ENCODE peak calls at places on chromosomes 16 and 17, in six cellular contexts. One of them, this sample, is unnamed.

GRCh38 chr17:27415090-27415795 is 41.0 kb upstream of the KSR1 start:
- DNase-seq in fibroblast of lung: no peak
- DNase-seq in SK-N-SH: no peak
- DNase-seq in mucosa of descending colon: no peak
- DNase-seq in left ventricle myocardium inferior: no peak
- DNase-seq in AG04450: no peak
- DNase-seq in this sample: peak; percentile 57

GRCh38 chr17:32672701-32673100 is 185.9 kb downstream of the CDK5R1 start:
- DNase-seq in fibroblast of lung: no peak
- DNase-seq in SK-N-SH: no peak
- DNase-seq in mucosa of descending colon: no peak
- DNase-seq in left ventricle myocardium inferior: no peak
- DNase-seq in AG04450: no peak
- DNase-seq in this sample: no peak

GRCh38 chr16:61246592-61246991 is 789.6 kb downstream of the CDH8 start:
- DNase-seq in fibroblast of lung: no peak
- DNase-seq in SK-N-SH: no peak
- DNase-seq in mucosa of descending colon: no peak
- DNase-seq in left ventricle myocardium inferior: no peak
- DNase-seq in AG04450: no peak
- DNase-seq in this sample: no peak

GRCh38 chr16:187330-187729 is 7.1 kb downstream of the HBQ1 start:
- DNase-seq in fibroblast of lung: no peak
- DNase-seq in SK-N-SH: no peak
- DNase-seq in mucosa of descending colon: no peak
- DNase-seq in left ventricle myocardium inferior: no peak
- DNase-seq in AG04450: no peak
- DNase-seq in this sample: no peak

GRCh38 chr16:84308120-84308519 is 13.4 kb downstream of the WFDC1 start:
- DNase-seq in fibroblast of lung: peak; percentile 39
- DNase-seq in SK-N-SH: peak; percentile 83
- DNase-seq in mucosa of descending colon: peak; percentile 68
- DNase-seq in left ventricle myocardium inferior: peak; percentile 41
- DNase-seq in AG04450: peak; percentile 11
- DNase-seq in this sample: peak; percentile 53

GRCh38 chr16:85423631-85424030 is 189.5 kb upstream of the GSE1 start:
- DNase-seq in fibroblast of lung: no peak
- DNase-seq in SK-N-SH: no peak
- DNase-seq in mucosa of descending colon: peak; percentile 10
- DNase-seq in left ventricle myocardium inferior: peak; percentile 4
- DNase-seq in AG04450: no peak
- DNase-seq in this sample: no peak

GRCh38 chr16:85528528-85529387 is 84.4 kb upstream of the GSE1 start:
- DNase-seq in fibroblast of lung: no peak
- DNase-seq in SK-N-SH: peak; percentile 70
- DNase-seq in mucosa of descending colon: peak; percentile 38
- DNase-seq in left ventricle myocardium inferior: no peak
- DNase-seq in AG04450: no peak
- DNase-seq in this sample: no peak

GRCh38 chr17:72056727-72057290 is 64.0 kb upstream of the SOX9 start:
- DNase-seq in fibroblast of lung: no peak
- DNase-seq in SK-N-SH: no peak
- DNase-seq in mucosa of descending colon: no peak
- DNase-seq in left ventricle myocardium inferior: no peak
- DNase-seq in AG04450: no peak
- DNase-seq in this sample: no peak

GRCh38 chr17:65191805-65192740 is 54.9 kb downstream of the RGS9 start:
- DNase-seq in fibroblast of lung: peak; percentile 47
- DNase-seq in SK-N-SH: no peak
- DNase-seq in mucosa of descending colon: no peak
- DNase-seq in left ventricle myocardium inferior: no peak
- DNase-seq in AG04450: no peak
- DNase-seq in this sample: peak; percentile 73

GRCh38 chr16:14088155-14088753 is 17.1 kb downstream of the MRTFB start:
- DNase-seq in fibroblast of lung: peak; percentile 72
- DNase-seq in SK-N-SH: no peak
- DNase-seq in mucosa of descending colon: no peak
- DNase-seq in left ventricle myocardium inferior: no peak
- DNase-seq in AG04450: no peak
- DNase-seq in this sample: peak; percentile 88

GRCh38 chr17:76398523-76399174 is 14.2 kb downstream of the SPHK1 start:
- DNase-seq in fibroblast of lung: no peak
- DNase-seq in SK-N-SH: no peak
- DNase-seq in mucosa of descending colon: no peak
- DNase-seq in left ventricle myocardium inferior: no peak
- DNase-seq in AG04450: no peak
- DNase-seq in this sample: no peak

GRCh38 chr17:43570518-43570928 is 24.4 kb upstream of the ETV4 start:
- DNase-seq in fibroblast of lung: peak; percentile 30
- DNase-seq in SK-N-SH: no peak
- DNase-seq in mucosa of descending colon: no peak
- DNase-seq in left ventricle myocardium inferior: no peak
- DNase-seq in AG04450: peak; percentile 32
- DNase-seq in this sample: peak; percentile 26

GRCh38 chr16:28569011-28569410 is 15.3 kb downstream of the SGF29 start:
- DNase-seq in fibroblast of lung: peak; percentile 50
- DNase-seq in SK-N-SH: no peak
- DNase-seq in mucosa of descending colon: no peak
- DNase-seq in left ventricle myocardium inferior: no peak
- DNase-seq in AG04450: peak; percentile 26
- DNase-seq in this sample: peak; percentile 57

GRCh38 chr16:84065536-84066132 is 23.0 kb upstream of the SLC38A8 start:
- DNase-seq in fibroblast of lung: peak; percentile 65
- DNase-seq in SK-N-SH: peak; percentile 63
- DNase-seq in mucosa of descending colon: peak; percentile 75
- DNase-seq in left ventricle myocardium inferior: no peak
- DNase-seq in AG04450: peak; percentile 18
- DNase-seq in this sample: peak; percentile 57

GRCh38 chr17:14741516-14741915 is 440.6 kb downstream of the HS3ST3B1 start:
- DNase-seq in fibroblast of lung: no peak
- DNase-seq in SK-N-SH: no peak
- DNase-seq in mucosa of descending colon: no peak
- DNase-seq in left ventricle myocardium inferior: no peak
- DNase-seq in AG04450: no peak
- DNase-seq in this sample: no peak

GRCh38 chr17:69060835-69061234 is at the start of gene ABCA9:
- DNase-seq in fibroblast of lung: peak; percentile 84
- DNase-seq in SK-N-SH: no peak
- DNase-seq in mucosa of descending colon: no peak
- DNase-seq in left ventricle myocardium inferior: no peak
- DNase-seq in AG04450: no peak
- DNase-seq in this sample: peak; percentile 79

GRCh38 chr17:59437766-59438165 is 106.3 kb downstream of the YPEL2 start:
- DNase-seq in fibroblast of lung: no peak
- DNase-seq in SK-N-SH: no peak
- DNase-seq in mucosa of descending colon: no peak
- DNase-seq in left ventricle myocardium inferior: no peak
- DNase-seq in AG04450: no peak
- DNase-seq in this sample: no peak

GRCh38 chr17:38428643-38429371 is 543 bp downstream of the ARHGAP23 start:
- DNase-seq in fibroblast of lung: peak; percentile 64
- DNase-seq in SK-N-SH: peak; percentile 66
- DNase-seq in mucosa of descending colon: peak; percentile 34
- DNase-seq in left ventricle myocardium inferior: peak; percentile 68
- DNase-seq in AG04450: no peak
- DNase-seq in this sample: peak; percentile 65

GRCh38 chr16:88437367-88437964 is 15.6 kb upstream of the ZFPM1 start:
- DNase-seq in fibroblast of lung: peak; percentile 26
- DNase-seq in SK-N-SH: peak; percentile 95
- DNase-seq in mucosa of descending colon: peak; percentile 62
- DNase-seq in left ventricle myocardium inferior: peak; percentile 51
- DNase-seq in AG04450: no peak
- DNase-seq in this sample: peak; percentile 29

GRCh38 chr17:19619705-19620325 is 28.7 kb upstream of the ALDH3A2 start:
- DNase-seq in fibroblast of lung: no peak
- DNase-seq in SK-N-SH: no peak
- DNase-seq in mucosa of descending colon: no peak
- DNase-seq in left ventricle myocardium inferior: no peak
- DNase-seq in AG04450: no peak
- DNase-seq in this sample: no peak

GRCh38 chr16:24208710-24209109 is 47.4 kb upstream of the CACNG3 start:
- DNase-seq in fibroblast of lung: no peak
- DNase-seq in SK-N-SH: peak; percentile 12
- DNase-seq in mucosa of descending colon: no peak
- DNase-seq in left ventricle myocardium inferior: no peak
- DNase-seq in AG04450: no peak
- DNase-seq in this sample: no peak

GRCh38 chr17:63419949-63420867 is 25.9 kb downstream of the CYB561 start:
- DNase-seq in fibroblast of lung: no peak
- DNase-seq in SK-N-SH: no peak
- DNase-seq in mucosa of descending colon: no peak
- DNase-seq in left ventricle myocardium inferior: no peak
- DNase-seq in AG04450: no peak
- DNase-seq in this sample: no peak

GRCh38 chr17:385195-385835 is 32.7 kb upstream of the RPH3AL start:
- DNase-seq in fibroblast of lung: no peak
- DNase-seq in SK-N-SH: peak; percentile 74
- DNase-seq in mucosa of descending colon: peak; percentile 50
- DNase-seq in left ventricle myocardium inferior: peak; percentile 79
- DNase-seq in AG04450: no peak
- DNase-seq in this sample: no peak
- TF ChIP-seq CTCF in fibroblast of lung: no peak
- TF ChIP-seq CTCF in SK-N-SH: no peak
- TF ChIP-seq CTCF in mucosa of descending colon: no peak
- TF ChIP-seq CTCF in left ventricle myocardium inferior: no peak
- TF ChIP-seq CTCF in AG04450: no peak
- TF ChIP-seq CTCF in this sample: no peak

DNA sequence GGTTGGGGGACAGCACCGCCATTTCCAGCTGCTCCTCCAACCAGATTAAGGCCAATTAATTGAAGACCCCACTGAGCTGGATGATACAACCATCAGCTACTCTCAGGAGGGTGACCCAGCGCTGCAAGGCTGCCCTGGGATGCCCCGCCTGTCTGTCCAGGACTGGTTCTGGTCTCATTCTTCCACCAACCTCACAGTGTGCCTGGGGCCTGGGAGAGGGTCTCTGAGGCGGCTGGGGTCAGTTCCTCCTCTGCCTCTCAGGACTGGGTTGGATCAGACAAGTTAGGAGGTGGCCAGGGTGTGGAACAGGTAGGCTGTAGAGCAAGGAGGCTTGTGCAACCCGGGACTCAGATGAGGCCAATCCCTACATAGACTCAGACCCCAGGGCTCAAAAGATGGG is 98.6 kb downstream of the SDK2 start:
- DNase-seq in fibroblast of lung: no peak
- DNase-seq in SK-N-SH: no peak
- DNase-seq in mucosa of descending colon: no peak
- DNase-seq in left ventricle myocardium inferior: no peak
- DNase-seq in AG04450: no peak
- DNase-seq in this sample: no peak
- H3K4me3 ChIP-seq in fibroblast of lung: no peak overlapping the region
- H3K4me3 ChIP-seq in SK-N-SH: no peak overlapping the region
- H3K4me3 ChIP-seq in mucosa of descending colon: no peak overlapping the region
- H3K4me3 ChIP-seq in left ventricle myocardium inferior: no peak overlapping the region
- H3K4me3 ChIP-seq in AG04450: no peak overlapping the region
- H3K4me3 ChIP-seq in this sample: no peak overlapping the region

GRCh38 chr17:51487947-51488346 is 227.6 kb downstream of the UTP18 start:
- DNase-seq in fibroblast of lung: no peak
- DNase-seq in SK-N-SH: peak; percentile 33
- DNase-seq in mucosa of descending colon: no peak
- DNase-seq in left ventricle myocardium inferior: no peak
- DNase-seq in AG04450: no peak
- DNase-seq in this sample: no peak
- TF ChIP-seq CTCF in fibroblast of lung: no peak
- TF ChIP-seq CTCF in SK-N-SH: no peak
- TF ChIP-seq CTCF in mucosa of descending colon: no peak
- TF ChIP-seq CTCF in left ventricle myocardium inferior: no peak
- TF ChIP-seq CTCF in AG04450: no peak
- TF ChIP-seq CTCF in this sample: no peak

GRCh38 chr17:50359998-50360461 is 13.0 kb downstream of the MRPL27 start:
- DNase-seq in fibroblast of lung: no peak
- DNase-seq in SK-N-SH: no peak
- DNase-seq in mucosa of descending colon: no peak
- DNase-seq in left ventricle myocardium inferior: no peak
- DNase-seq in AG04450: no peak
- DNase-seq in this sample: no peak

GRCh38 chr17:50356892-50357510 is 11.1 kb downstream of the XYLT2 start:
- DNase-seq in fibroblast of lung: no peak
- DNase-seq in SK-N-SH: no peak
- DNase-seq in mucosa of descending colon: no peak
- DNase-seq in left ventricle myocardium inferior: no peak
- DNase-seq in AG04450: no peak
- DNase-seq in this sample: no peak

GRCh38 chr17:50358177-50358576 is 12.3 kb downstream of the XYLT2 start:
- DNase-seq in fibroblast of lung: no peak
- DNase-seq in SK-N-SH: no peak
- DNase-seq in mucosa of descending colon: no peak
- DNase-seq in left ventricle myocardium inferior: no peak
- DNase-seq in AG04450: no peak
- DNase-seq in this sample: no peak

GRCh38 chr17:50360716-50361115 is 12.3 kb downstream of the MRPL27 start:
- DNase-seq in fibroblast of lung: no peak
- DNase-seq in SK-N-SH: no peak
- DNase-seq in mucosa of descending colon: no peak
- DNase-seq in left ventricle myocardium inferior: no peak
- DNase-seq in AG04450: no peak
- DNase-seq in this sample: no peak

GRCh38 chr17:50359005-50359699 is 13.2 kb downstream of the XYLT2 start:
- DNase-seq in fibroblast of lung: no peak
- DNase-seq in SK-N-SH: no peak
- DNase-seq in mucosa of descending colon: no peak
- DNase-seq in left ventricle myocardium inferior: no peak
- DNase-seq in AG04450: no peak
- DNase-seq in this sample: no peak
- H3K4me3 ChIP-seq in fibroblast of lung: no peak overlapping the region
- H3K4me3 ChIP-seq in SK-N-SH: no peak overlapping the region
- H3K4me3 ChIP-seq in mucosa of descending colon: no peak overlapping the region
- H3K4me3 ChIP-seq in left ventricle myocardium inferior: no peak overlapping the region
- H3K4me3 ChIP-seq in AG04450: no peak overlapping the region
- H3K4me3 ChIP-seq in this sample: no peak overlapping the region

This sample was measured in fibroblast of villous mesenchyme.